ENCODE peak calls at places on chromosomes 3 and 15, in eight cellular contexts. I is CD8-positive, alpha-beta T cell; X is CD4-positive, alpha-beta T cell; Q is Caco-2; H is dorsolateral prefrontal cortex; T is heart right ventricle; W is mesothelial cell of epicardium; D is AG09309. E is an unnamed sample.

GRCh38 chr15:96354731-96355560 is 24.4 kb downstream of the NR2F2 start:
- DNase-seq in D (peak; percentile 61), T (no peak), W (no peak), H (no peak), X (no peak), Q (no peak), I (no peak), E (no peak)

GRCh38 chr15:81106560-81106959 is 27.5 kb upstream of the CFAP161 start:
- DNase-seq in T (peak; percentile 47), Q (peak; percentile 41), D (peak; percentile 65), H (peak; percentile 50), X (peak; percentile 16), W (peak; percentile 48), I (peak; percentile 67), E (peak; percentile 56)

GRCh38 chr3:30544811-30545210 is 61.6 kb upstream of the TGFBR2 start:
- DNase-seq in D (peak; percentile 85), Q (no peak), X (no peak), W (no peak), H (no peak), T (no peak), I (no peak), E (peak; percentile 37)

GRCh38 chr3:88632226-88632625 is 475.2 kb upstream of the EPHA3 start:
- DNase-seq in D (no peak), T (no peak), H (no peak), Q (no peak), W (no peak), I (no peak), X (no peak), E (no peak)

GRCh38 chr3:130865537-130865936 is 28.3 kb upstream of the ATP2C1 start:
- DNase-seq in X (no peak), H (no peak), D (no peak), T (no peak), Q (no peak), I (no peak), W (no peak), E (no peak)

GRCh38 chr3:13567684-13568514 is 19.0 kb downstream of the FBLN2 start:
- DNase-seq in D (no peak), X (no peak), T (no peak), H (no peak), W (no peak), I (no peak), Q (no peak), E (no peak)

GRCh38 chr3:14425574-14426304 is 23.3 kb downstream of the SLC6A6 start:
- DNase-seq in T (no peak), Q (no peak), X (peak; percentile 45), D (no peak), W (no peak), I (peak; percentile 65), H (no peak), E (no peak)

GRCh38 chr3:10142707-10143560 is 1.4 kb downstream of the VHL start:
- DNase-seq in W (no peak), H (no peak), T (no peak), Q (no peak), X (no peak), I (no peak), D (no peak), E (peak; percentile 25)

GRCh38 chr15:51580982-51581381 is 41.6 kb downstream of the DMXL2 start:
- DNase-seq in W (no peak), D (no peak), Q (no peak), I (no peak), T (no peak), X (no peak), H (no peak), E (no peak)

GRCh38 chr15:77803487-77803886 is 170.8 kb upstream of the LINGO1 start:
- DNase-seq in W (no peak), Q (no peak), H (no peak), D (no peak), I (no peak), X (no peak), T (no peak), E (no peak)

GRCh38 chr3:40465456-40465855 is 8.3 kb downstream of the RPL14 start:
- DNase-seq in I (no peak), W (no peak), Q (no peak), D (no peak), X (no peak), T (no peak), H (no peak), E (no peak)

GRCh38 chr3:122021811-122022401 is at the start of gene ILDR1:
- DNase-seq in H (no peak), W (peak; percentile 69), X (no peak), I (no peak), D (no peak), T (no peak), Q (peak; percentile 55), E (no peak)

GRCh38 chr3:122025296-122025695 is 3.2 kb upstream of the ILDR1 start:
- DNase-seq in T (no peak), D (no peak), Q (no peak), X (no peak), W (no peak), I (no peak), H (no peak), E (no peak)

GRCh38 chr3:122024800-122025199 is 2.8 kb upstream of the ILDR1 start:
- DNase-seq in Q (no peak), I (no peak), T (no peak), W (no peak), X (no peak), D (no peak), H (no peak), E (no peak)

GRCh38 chr3:122021037-122021436 is 1.0 kb downstream of the ILDR1 start:
- DNase-seq in W (no peak), H (no peak), X (no peak), D (no peak), T (no peak), I (no peak), Q (no peak), E (no peak)

GRCh38 chr3:122023335-122023734 is 1.3 kb upstream of the ILDR1 start:
- DNase-seq in H (no peak), X (no peak), I (no peak), Q (no peak), D (no peak), W (no peak), T (no peak), E (no peak)
- TF ChIP-seq CTCF in H (no peak), X (no peak), I (no peak), Q (no peak), D (no peak), W (no peak), T (no peak), E (no peak)

GRCh38 chr3:175416600-175416999 is 557.5 kb downstream of the NAALADL2 start:
- DNase-seq in X (no peak), T (no peak), D (no peak), W (no peak), I (no peak), H (no peak), Q (no peak), E (no peak)
- TF ChIP-seq CTCF in X (no peak), T (no peak), D (no peak), W (no peak), I (no peak), H (no peak), Q (no peak), E (no peak)

DNA sequence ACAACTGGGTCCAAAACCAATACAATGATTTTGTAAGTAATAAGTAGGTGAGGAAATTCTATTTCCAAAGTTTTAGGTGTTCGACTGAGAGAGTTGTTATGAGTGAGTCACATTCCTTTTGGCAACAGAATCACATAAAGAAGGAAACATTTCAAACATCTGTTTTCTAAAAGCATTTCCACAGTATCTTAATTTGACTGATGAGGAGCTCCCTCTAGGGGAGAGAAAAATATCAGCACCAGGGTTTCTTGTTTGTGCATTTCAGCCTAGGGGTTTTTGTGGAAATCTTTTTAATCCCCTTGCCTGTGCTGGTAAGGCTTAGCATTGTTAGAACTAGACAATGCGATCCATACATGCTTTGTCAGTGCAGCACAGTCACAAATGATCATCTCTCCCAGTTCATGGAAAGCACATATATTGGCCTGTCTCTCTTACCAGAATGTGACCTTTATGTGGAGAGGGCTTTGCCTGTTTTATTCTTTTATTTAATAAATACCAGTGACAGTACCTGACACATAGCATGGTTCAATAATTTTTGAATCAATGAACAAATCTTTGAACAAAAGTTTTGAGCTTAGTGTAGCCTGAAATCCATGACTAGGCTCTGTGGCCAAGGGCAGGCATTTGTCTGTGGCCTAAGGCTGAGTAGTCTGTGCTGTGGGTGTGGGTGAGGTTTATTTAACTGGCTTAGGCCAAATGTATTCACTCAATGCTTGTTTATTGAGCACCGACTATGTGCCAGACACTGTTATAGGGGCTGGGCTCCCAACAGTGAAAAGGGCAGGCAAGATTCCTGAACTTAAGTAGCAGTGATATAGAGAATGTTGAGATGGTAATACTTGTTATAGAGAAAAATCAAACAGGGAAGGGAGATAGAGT is 21.1 kb upstream of the IQCF6 start:
- DNase-seq in I (peak; percentile 48), W (no peak), X (no peak), Q (no peak), T (peak; percentile 33), D (peak; percentile 57), H (no peak), E (no peak)
- TF ChIP-seq CTCF in I (peak; percentile 95), W (peak; percentile 75), X (peak; percentile 77), Q (peak; percentile 76), T (peak; percentile 83), D (peak; percentile 71), H (peak; percentile 76), E (peak; percentile 63)

DNA sequence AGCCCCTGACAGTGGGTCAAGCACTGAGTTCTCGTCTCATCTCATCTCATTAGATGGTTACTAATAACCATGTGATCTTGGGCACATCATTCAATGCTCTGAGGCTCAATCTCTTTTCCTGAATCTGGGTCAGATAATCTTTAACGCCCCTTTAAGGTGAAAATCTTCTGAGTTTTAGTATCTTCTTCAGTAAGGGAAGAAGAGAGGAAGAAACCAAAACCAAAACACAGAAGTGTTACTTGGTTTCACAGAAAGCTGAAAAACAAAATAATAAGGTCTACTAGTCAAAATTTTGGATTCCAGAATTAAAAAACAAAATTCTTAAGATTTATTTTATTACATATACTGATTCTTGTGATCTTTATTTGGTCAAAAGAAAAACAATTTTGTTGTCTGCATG is 78.2 kb downstream of the CLASP2 start:
- DNase-seq in X (no peak), T (no peak), D (no peak), W (no peak), Q (no peak), I (no peak), H (no peak), E (no peak)
- TF ChIP-seq CTCF in X (no peak), T (no peak), D (no peak), W (no peak), Q (no peak), I (no peak), H (no peak), E (no peak)

DNA sequence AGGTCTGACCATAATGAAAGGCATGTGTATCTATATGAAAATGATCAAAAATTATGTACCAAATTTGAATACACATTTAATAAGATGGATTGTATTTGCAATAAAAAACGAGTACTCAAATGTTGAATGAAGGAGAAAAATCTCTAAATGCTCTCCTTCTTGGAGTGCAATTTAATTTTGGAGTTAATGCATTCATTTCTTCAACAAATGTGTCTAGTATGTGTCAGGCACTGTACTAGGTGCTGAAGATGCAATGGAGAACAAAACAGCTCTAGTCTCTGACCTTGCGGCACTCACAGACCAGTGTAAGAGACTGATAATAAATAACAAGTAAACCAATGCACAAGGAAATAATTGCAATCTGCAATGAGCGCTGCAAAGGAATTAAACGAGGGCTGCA is 28.8 kb downstream of the CA12 start:
- DNase-seq in Q (no peak), W (no peak), T (no peak), H (no peak), D (no peak), I (no peak), X (no peak), E (no peak)
- TF ChIP-seq CTCF in Q (no peak), W (no peak), T (no peak), H (no peak), D (no peak), I (no peak), X (no peak), E (no peak)